ENCODE peak calls at places on chromosomes 13 and 19, in seven cellular contexts. H is body of pancreas, Q is A549, T is sigmoid colon, I is right lobe of liver, J is esophagus squamous epithelium, K is NB4. Y is an unnamed sample.

GRCh38 chr13:71799320-71799719 is 67.7 kb downstream of the DACH1 start:
- DNase-seq in H (no peak), Q (no peak), T (no peak), I (no peak), J (no peak), K (no peak), Y (no peak)

GRCh38 chr13:23956106-23956505 is 58.8 kb upstream of the C1QTNF9B start:
- DNase-seq in H (no peak), Q (peak), T (no peak), I (no peak), J (no peak), K (no peak), Y (no peak)

GRCh38 chr13:69580255-69580654 is 527.4 kb upstream of the ATXN8OS start:
- DNase-seq in H (no peak), Q (no peak), T (no peak), I (no peak), J (no peak), K (no peak), Y (no peak)

GRCh38 chr19:39318071-39318470 is 2.6 kb downstream of the LRFN1 start:
- DNase-seq in H (no peak), Q (no peak), T (no peak), I (no peak), J (no peak), K (no peak), Y (no peak)

GRCh38 chr13:76035711-76036110 is 399.6 kb downstream of the LMO7 start:
- DNase-seq in H (no peak), Q (no peak), T (no peak), I (no peak), J (no peak), K (no peak), Y (no peak)

GRCh38 chr19:11323601-11324078 is 15.8 kb downstream of the RAB3D start:
- DNase-seq in H (no peak), Q (no peak), T (no peak), I (no peak), J (no peak), K (no peak), Y (no peak)

GRCh38 chr13:76809369-76809768 is 76.8 kb downstream of the KCTD12 start:
- DNase-seq in H (no peak), Q (no peak), T (no peak), I (no peak), J (no peak), K (no peak), Y (no peak)

GRCh38 chr19:54462072-54462712 is 1.4 kb downstream of the LENG9 start:
- DNase-seq in H (peak), Q (no peak), T (peak), I (peak), J (no peak), K (no peak), Y (no peak)

GRCh38 chr13:99642006-99642405 is 140.7 kb downstream of the TM9SF2 start:
- DNase-seq in H (no peak), Q (no peak), T (no peak), I (no peak), J (no peak), K (no peak), Y (no peak)

GRCh38 chr13:110319397-110319773 is 12.3 kb downstream of the COL4A2 start:
- DNase-seq in H (no peak), Q (no peak), T (no peak), I (no peak), J (no peak), K (no peak), Y (no peak)

GRCh38 chr19:11673608-11674041 is 65.1 kb downstream of the ZNF823 start:
- DNase-seq in H (peak), Q (peak), T (peak), I (peak), J (no peak), K (peak), Y (peak)

GRCh38 chr19:46218160-46218559 is 11.4 kb upstream of the IGFL1 start:
- DNase-seq in H (no peak), Q (peak), T (no peak), I (no peak), J (no peak), K (peak), Y (peak)

GRCh38 chr13:107767119-107767518 is 448.2 kb downstream of the LIG4 start:
- DNase-seq in H (no peak), Q (no peak), T (no peak), I (no peak), J (no peak), K (no peak), Y (no peak)

GRCh38 chr19:34793562-34793961 is 20.5 kb upstream of the ZNF599 start:
- DNase-seq in H (no peak), Q (no peak), T (no peak), I (no peak), J (no peak), K (no peak), Y (no peak)

GRCh38 chr13:95367309-95367843 is 66.1 kb upstream of the ABCC4 start:
- DNase-seq in H (no peak), Q (no peak), T (peak), I (no peak), J (no peak), K (peak), Y (no peak)

GRCh38 chr13:74794147-74794546 is 659.9 kb upstream of the KLF12 start:
- DNase-seq in H (no peak), Q (no peak), T (no peak), I (no peak), J (no peak), K (peak), Y (no peak)

GRCh38 chr13:98372886-98373285 is 195.8 kb upstream of the RNF113B start:
- DNase-seq in H (no peak), Q (no peak), T (no peak), I (no peak), J (no peak), K (no peak), Y (no peak)

GRCh38 chr19:57403737-57404537 is 7.0 kb upstream of the ZNF17 start:
- DNase-seq in H (no peak), Q (no peak), T (no peak), I (no peak), J (no peak), K (no peak), Y (no peak)

GRCh38 chr13:46389985-46390384 is 2.9 kb upstream of the RUBCNL start:
- DNase-seq in H (peak), Q (no peak), T (peak), I (no peak), J (no peak), K (peak), Y (no peak)

GRCh38 chr13:90414691-90415596 is 932.5 kb upstream of the MIR17HG start:
- DNase-seq in H (no peak), Q (peak), T (no peak), I (no peak), J (no peak), K (peak), Y (no peak)

GRCh38 chr19:1406818-1407661 is at the start of gene DAZAP1:
- DNase-seq in H (peak), Q (peak), T (peak), I (peak), J (peak), K (peak), Y (peak)
- TF ChIP-seq POLR2A in H (peak), Q (peak), T (no peak), I (peak), J (no peak), K (peak), Y (peak)

GRCh38 chr19:42283248-42284065 is 14.4 kb downstream of the CIC start:
- DNase-seq in H (peak), Q (peak), T (peak), I (peak), J (peak), K (peak), Y (peak)
- TF ChIP-seq POLR2A in H (peak), Q (peak), T (peak), I (no peak), J (peak), K (no peak), Y (peak)

DNA sequence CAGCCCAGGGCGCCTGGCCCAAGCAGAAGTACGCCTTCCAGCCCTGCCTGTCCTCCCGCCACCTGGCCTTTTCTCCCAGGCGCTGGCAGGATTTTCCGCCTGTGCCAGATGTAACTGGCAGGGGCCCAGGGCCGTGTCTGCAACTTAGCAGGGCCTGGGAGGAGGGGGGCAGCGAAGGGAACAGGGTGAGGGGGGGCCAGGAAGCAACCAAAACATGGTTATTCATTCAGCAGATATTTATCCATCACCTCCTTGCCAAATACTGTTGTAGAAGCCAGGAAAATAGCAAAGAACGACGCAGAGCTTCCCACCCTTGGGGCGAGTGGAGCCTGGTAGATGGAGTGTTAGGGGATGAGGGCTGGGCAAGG is 5.6 kb downstream of the TLE6 start:
- DNase-seq in H (peak), Q (no peak), T (peak), I (peak), J (no peak), K (no peak), Y (no peak)
- TF ChIP-seq POLR2A in H (no peak), Q (no peak), T (no peak), I (no peak), J (no peak), K (no peak), Y (no peak)

DNA sequence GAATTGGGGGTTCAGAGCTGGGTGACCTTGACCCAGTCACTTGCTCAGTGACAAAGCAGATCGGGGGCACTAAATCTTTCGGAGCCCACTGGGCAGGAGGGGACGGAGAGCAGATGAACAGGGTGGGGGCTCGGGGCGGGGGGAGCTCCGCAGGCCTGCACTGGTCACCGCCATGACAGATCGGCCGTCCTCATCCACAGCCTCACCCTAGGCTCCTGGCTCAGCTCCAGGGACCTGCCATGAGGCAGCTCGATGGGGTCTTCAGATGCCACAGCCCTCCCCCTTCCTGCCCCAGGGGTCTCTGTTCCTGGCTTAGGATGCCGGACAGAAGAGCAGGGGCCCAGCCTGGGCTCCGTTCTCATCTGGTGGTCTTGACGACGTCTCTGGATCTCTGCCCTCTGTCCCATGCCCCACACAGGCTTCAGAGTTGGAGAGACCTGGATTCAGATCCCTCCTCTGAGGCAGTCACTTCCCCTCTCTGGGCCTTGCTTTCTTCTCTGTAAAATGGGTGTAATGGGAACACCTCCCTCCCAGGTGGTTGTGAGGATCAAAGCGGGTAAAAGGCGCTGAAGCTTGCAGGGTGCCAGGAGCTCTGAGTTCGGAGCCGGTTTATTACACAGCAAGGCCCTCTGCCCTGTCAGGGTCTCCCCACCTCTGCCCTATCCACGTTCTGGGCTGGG is 3.0 kb downstream of the KDM4B start:
- DNase-seq in H (no peak), Q (no peak), T (no peak), I (peak), J (no peak), K (no peak), Y (no peak)
- TF ChIP-seq POLR2A in H (no peak), Q (no peak), T (no peak), I (no peak), J (no peak), K (no peak), Y (no peak)

DNA sequence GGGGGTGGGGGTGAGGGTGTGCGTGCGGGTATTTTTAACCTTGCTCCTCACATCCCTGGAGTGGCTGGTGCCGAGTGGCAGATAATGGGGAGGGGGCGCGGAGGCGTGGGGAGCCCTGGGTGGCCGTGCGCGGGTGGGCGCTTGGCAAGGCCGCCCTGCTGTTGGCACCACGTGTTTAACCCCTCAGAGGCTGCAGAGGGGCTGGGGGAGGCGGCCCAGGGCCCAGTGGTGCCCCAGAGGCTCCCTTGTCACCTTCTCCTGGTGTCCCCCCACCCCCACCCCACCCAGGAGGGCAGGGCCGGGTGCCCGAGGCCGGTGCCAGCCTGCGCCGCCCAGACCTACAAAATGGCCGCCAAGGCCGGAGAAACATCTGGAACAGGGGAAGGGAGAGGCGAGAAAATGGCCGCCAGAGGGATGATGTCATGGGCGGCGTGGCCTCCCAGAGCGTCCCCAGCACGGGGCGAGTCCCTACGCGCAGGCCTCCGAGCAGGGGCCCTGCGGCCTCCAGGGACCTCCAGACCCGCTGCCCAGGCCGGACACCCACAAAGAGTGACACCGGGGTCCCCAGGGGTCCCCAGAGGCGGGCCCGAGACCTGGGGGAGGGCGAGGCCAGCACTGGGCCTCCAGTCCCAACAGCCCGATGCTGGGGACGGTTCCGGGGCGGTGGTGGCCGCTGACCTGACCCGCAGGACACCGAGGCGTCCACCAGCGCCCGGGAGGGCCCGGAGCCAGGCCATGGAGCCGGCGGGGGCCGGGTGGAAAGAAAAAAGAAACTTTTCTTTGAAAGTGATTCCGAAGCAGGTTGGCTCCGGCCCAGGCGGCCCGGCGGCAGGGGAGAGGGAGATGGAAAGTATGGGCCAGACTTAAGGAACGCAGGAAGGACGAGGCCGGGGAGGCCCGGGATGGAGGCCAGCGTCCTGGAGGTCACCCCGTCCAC is 38.2 kb downstream of the NFIC start:
- DNase-seq in H (peak), Q (no peak), T (peak), I (peak), J (no peak), K (no peak), Y (no peak)
- TF ChIP-seq POLR2A in H (peak), Q (no peak), T (peak), I (peak), J (peak), K (no peak), Y (no peak)

GRCh38 chr13:27280841-27281240 is 10.2 kb downstream of the RASL11A start:
- DNase-seq in H (no peak), Q (no peak), T (no peak), I (no peak), J (no peak), K (no peak), Y (no peak)

GRCh38 chr13:27288397-27288796 is 17.8 kb downstream of the RASL11A start:
- DNase-seq in H (no peak), Q (no peak), T (no peak), I (no peak), J (no peak), K (no peak), Y (no peak)

GRCh38 chr13:27281420-27281819 is 10.8 kb downstream of the RASL11A start:
- DNase-seq in H (no peak), Q (no peak), T (no peak), I (no peak), J (no peak), K (peak), Y (no peak)

GRCh38 chr13:27280009-27280646 is 9.5 kb downstream of the RASL11A start:
- DNase-seq in H (no peak), Q (no peak), T (no peak), I (no peak), J (no peak), K (peak), Y (no peak)

DNA sequence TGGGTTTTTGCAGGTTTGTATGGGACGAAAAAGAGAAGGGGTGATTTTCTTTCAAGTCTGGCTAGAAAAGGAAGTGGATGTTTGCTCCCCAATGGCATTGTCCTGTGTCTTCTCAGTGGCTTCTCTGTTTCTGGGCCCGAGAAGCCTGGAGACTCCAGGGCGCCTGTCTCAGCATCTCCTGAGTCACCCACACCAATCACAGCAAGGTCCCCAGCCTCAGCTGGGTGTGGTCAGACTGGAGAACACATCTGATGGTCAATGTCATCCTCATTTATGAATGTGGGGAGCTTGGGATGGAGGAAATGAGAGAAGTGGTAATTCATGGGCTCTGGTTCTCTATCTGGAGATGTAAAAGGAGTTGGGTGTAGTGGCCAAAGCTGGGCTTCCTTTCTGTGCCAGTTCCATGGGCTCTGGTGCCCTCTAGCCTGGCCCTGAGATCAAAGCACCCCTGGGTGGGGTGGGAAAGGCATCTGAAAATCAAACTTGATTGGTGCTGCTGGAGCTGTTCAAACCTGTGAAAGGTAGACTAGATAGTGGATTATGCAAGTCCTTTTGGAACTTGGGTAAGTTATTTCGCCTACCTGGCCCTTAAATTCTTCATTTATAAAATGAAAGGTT is 13.4 kb downstream of the RASL11A start:
- DNase-seq in H (peak), Q (peak), T (no peak), I (no peak), J (no peak), K (peak), Y (peak)
- TF ChIP-seq POLR2A in H (no peak), Q (no peak), T (no peak), I (no peak), J (no peak), K (no peak), Y (no peak)

DNA sequence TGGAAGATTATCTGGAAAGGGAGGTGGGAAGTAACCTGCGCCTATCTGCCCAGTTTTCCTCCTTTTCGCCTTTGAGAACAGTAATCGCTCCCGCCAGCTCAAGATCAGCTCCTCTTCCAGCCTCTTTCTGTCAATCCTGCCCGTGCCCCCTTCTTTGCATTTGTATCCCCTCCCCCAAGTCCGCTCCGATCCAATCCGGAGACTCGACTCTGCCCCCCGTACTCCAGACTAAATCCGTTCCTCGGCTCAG is 327 bp upstream of the RAB4B start:
- DNase-seq in H (no peak), Q (no peak), T (no peak), I (no peak), J (no peak), K (no peak), Y (no peak)
- TF ChIP-seq POLR2A in H (peak), Q (no peak), T (peak), I (peak), J (peak), K (no peak), Y (no peak)

DNA sequence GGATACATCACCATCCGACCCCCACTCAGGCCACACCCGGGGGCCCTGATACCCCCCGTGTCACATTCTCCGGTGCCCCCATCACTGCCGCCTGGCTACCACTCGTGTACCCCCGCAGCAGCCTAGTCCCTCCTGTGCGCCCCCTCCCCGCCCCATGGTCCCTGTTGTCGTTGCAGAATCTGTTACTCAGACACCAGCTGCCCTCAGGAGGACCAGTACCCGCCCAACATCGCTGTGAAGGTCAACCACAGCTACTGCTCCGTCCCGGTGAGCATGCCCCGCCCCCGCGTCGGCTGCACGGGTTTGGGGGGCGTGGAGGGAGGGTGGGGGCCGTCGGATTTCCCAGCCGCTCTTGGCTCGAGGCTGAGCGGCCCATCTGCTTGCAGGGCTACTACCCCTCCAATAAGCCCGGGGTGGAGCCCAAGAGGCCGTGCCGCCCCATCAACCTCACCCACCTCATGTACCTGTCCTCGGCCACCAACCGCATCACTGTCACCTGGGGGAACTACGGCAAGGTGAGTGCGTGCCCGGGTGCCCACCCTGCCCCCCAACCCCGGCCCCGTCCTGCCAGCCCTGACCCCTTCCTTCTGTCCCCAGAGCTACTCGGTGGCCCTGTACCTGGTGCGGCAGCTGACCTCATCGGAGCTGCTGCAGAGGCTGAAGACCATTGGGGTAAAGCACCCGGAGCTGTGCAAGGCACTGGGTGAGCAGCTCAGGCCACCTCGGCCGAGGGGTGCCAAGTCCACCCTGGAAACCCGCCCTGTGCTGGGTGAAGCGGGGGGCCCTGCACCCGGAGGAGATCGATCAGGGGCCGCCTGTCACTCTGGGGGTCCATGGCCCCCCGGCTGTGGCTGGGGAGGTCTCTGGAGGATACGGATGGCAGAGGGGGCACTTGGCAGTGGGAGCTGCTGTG is 21.1 kb downstream of the PIAS4 start:
- DNase-seq in H (no peak), Q (no peak), T (no peak), I (no peak), J (no peak), K (no peak), Y (no peak)
- TF ChIP-seq POLR2A in H (no peak), Q (no peak), T (no peak), I (no peak), J (no peak), K (no peak), Y (no peak)

GRCh38 chr19:12721656-12722565 is 1.8 kb downstream of the TNPO2 start:
- DNase-seq in H (peak), Q (peak), T (peak), I (peak), J (no peak), K (peak), Y (peak)
- TF ChIP-seq POLR2A in H (no peak), Q (no peak), T (no peak), I (no peak), J (no peak), K (no peak), Y (no peak)

GRCh38 chr19:14127176-14127575 is 9.2 kb downstream of the ASF1B start:
- DNase-seq in H (no peak), Q (no peak), T (no peak), I (peak), J (no peak), K (no peak), Y (no peak)
- TF ChIP-seq POLR2A in H (no peak), Q (no peak), T (no peak), I (no peak), J (no peak), K (no peak), Y (no peak)